ENCODE peak calls at places on chromosomes 3 and 15, in ten cellular contexts. One of them, this sample, is unnamed.

GRCh38 chr3:45343947-45344346 is 44.4 kb upstream of the LARS2 start:
- DNase-seq in ovary: no peak
- DNase-seq in RWPE1: peak
- DNase-seq in H9: peak
- DNase-seq in A549: peak
- DNase-seq in left lung: no peak
- DNase-seq in activated CD8-positive, alpha-beta T cell treated with anti-CD3 and anti-CD28 coated beads for 36 hours: peak
- DNase-seq in AG09319: no peak
- DNase-seq in fibroblast of villous mesenchyme: peak
- DNase-seq in epithelial cell of esophagus: no peak
- DNase-seq in this sample: no peak

GRCh38 chr15:69862540-69862939 is 235.2 kb downstream of the TLE3 start:
- DNase-seq in ovary: no peak
- DNase-seq in RWPE1: no peak
- DNase-seq in H9: no peak
- DNase-seq in A549: no peak
- DNase-seq in left lung: no peak
- DNase-seq in activated CD8-positive, alpha-beta T cell treated with anti-CD3 and anti-CD28 coated beads for 36 hours: no peak
- DNase-seq in AG09319: peak
- DNase-seq in fibroblast of villous mesenchyme: peak
- DNase-seq in epithelial cell of esophagus: peak
- DNase-seq in this sample: no peak

GRCh38 chr3:127064391-127065137 is 81.6 kb downstream of the PLXNA1 start:
- DNase-seq in ovary: no peak
- DNase-seq in RWPE1: peak
- DNase-seq in H9: no peak
- DNase-seq in A549: no peak
- DNase-seq in left lung: peak
- DNase-seq in activated CD8-positive, alpha-beta T cell treated with anti-CD3 and anti-CD28 coated beads for 36 hours: no peak
- DNase-seq in AG09319: no peak
- DNase-seq in fibroblast of villous mesenchyme: peak
- DNase-seq in epithelial cell of esophagus: peak
- DNase-seq in this sample: no peak

GRCh38 chr3:36677331-36678007 is 86.9 kb downstream of the DCLK3 start:
- DNase-seq in ovary: no peak
- DNase-seq in RWPE1: peak
- DNase-seq in H9: no peak
- DNase-seq in A549: peak
- DNase-seq in left lung: no peak
- DNase-seq in activated CD8-positive, alpha-beta T cell treated with anti-CD3 and anti-CD28 coated beads for 36 hours: no peak
- DNase-seq in AG09319: peak
- DNase-seq in fibroblast of villous mesenchyme: peak
- DNase-seq in epithelial cell of esophagus: peak
- DNase-seq in this sample: no peak

GRCh38 chr3:120446891-120447668 is 3.7 kb downstream of the FSTL1 start:
- DNase-seq in ovary: no peak
- DNase-seq in RWPE1: no peak
- DNase-seq in H9: no peak
- DNase-seq in A549: no peak
- DNase-seq in left lung: no peak
- DNase-seq in activated CD8-positive, alpha-beta T cell treated with anti-CD3 and anti-CD28 coated beads for 36 hours: no peak
- DNase-seq in AG09319: no peak
- DNase-seq in fibroblast of villous mesenchyme: no peak
- DNase-seq in epithelial cell of esophagus: no peak
- DNase-seq in this sample: no peak

GRCh38 chr3:30527720-30528119 is 78.7 kb upstream of the TGFBR2 start:
- DNase-seq in ovary: no peak
- DNase-seq in RWPE1: no peak
- DNase-seq in H9: no peak
- DNase-seq in A549: no peak
- DNase-seq in left lung: no peak
- DNase-seq in activated CD8-positive, alpha-beta T cell treated with anti-CD3 and anti-CD28 coated beads for 36 hours: no peak
- DNase-seq in AG09319: no peak
- DNase-seq in fibroblast of villous mesenchyme: no peak
- DNase-seq in epithelial cell of esophagus: no peak
- DNase-seq in this sample: no peak

GRCh38 chr3:51311055-51311454 is 74.0 kb upstream of the MANF start:
- DNase-seq in ovary: no peak
- DNase-seq in RWPE1: peak
- DNase-seq in H9: no peak
- DNase-seq in A549: peak
- DNase-seq in left lung: no peak
- DNase-seq in activated CD8-positive, alpha-beta T cell treated with anti-CD3 and anti-CD28 coated beads for 36 hours: no peak
- DNase-seq in AG09319: peak
- DNase-seq in fibroblast of villous mesenchyme: peak
- DNase-seq in epithelial cell of esophagus: peak
- DNase-seq in this sample: no peak

GRCh38 chr15:85457392-85457968 is 77.1 kb downstream of the AKAP13 start:
- DNase-seq in ovary: no peak
- DNase-seq in RWPE1: no peak
- DNase-seq in H9: no peak
- DNase-seq in A549: peak
- DNase-seq in left lung: no peak
- DNase-seq in activated CD8-positive, alpha-beta T cell treated with anti-CD3 and anti-CD28 coated beads for 36 hours: no peak
- DNase-seq in AG09319: no peak
- DNase-seq in fibroblast of villous mesenchyme: peak
- DNase-seq in epithelial cell of esophagus: peak
- DNase-seq in this sample: no peak

GRCh38 chr3:15099364-15100098 is 583 bp upstream of the RBSN start:
- DNase-seq in ovary: no peak
- DNase-seq in RWPE1: no peak
- DNase-seq in H9: no peak
- DNase-seq in A549: no peak
- DNase-seq in left lung: no peak
- DNase-seq in activated CD8-positive, alpha-beta T cell treated with anti-CD3 and anti-CD28 coated beads for 36 hours: peak
- DNase-seq in AG09319: no peak
- DNase-seq in fibroblast of villous mesenchyme: no peak
- DNase-seq in epithelial cell of esophagus: no peak
- DNase-seq in this sample: no peak

GRCh38 chr3:158213461-158213860 is 103.6 kb downstream of the RSRC1 start:
- DNase-seq in ovary: no peak
- DNase-seq in RWPE1: no peak
- DNase-seq in H9: no peak
- DNase-seq in A549: no peak
- DNase-seq in left lung: no peak
- DNase-seq in activated CD8-positive, alpha-beta T cell treated with anti-CD3 and anti-CD28 coated beads for 36 hours: no peak
- DNase-seq in AG09319: no peak
- DNase-seq in fibroblast of villous mesenchyme: no peak
- DNase-seq in epithelial cell of esophagus: no peak
- DNase-seq in this sample: no peak

GRCh38 chr15:91348812-91349500 is 248.9 kb downstream of the SV2B start:
- DNase-seq in ovary: no peak
- DNase-seq in RWPE1: no peak
- DNase-seq in H9: no peak
- DNase-seq in A549: no peak
- DNase-seq in left lung: no peak
- DNase-seq in activated CD8-positive, alpha-beta T cell treated with anti-CD3 and anti-CD28 coated beads for 36 hours: peak
- DNase-seq in AG09319: no peak
- DNase-seq in fibroblast of villous mesenchyme: no peak
- DNase-seq in epithelial cell of esophagus: peak
- DNase-seq in this sample: no peak

GRCh38 chr3:55718074-55718473 is 231.0 kb upstream of the WNT5A start:
- DNase-seq in ovary: no peak
- DNase-seq in RWPE1: no peak
- DNase-seq in H9: no peak
- DNase-seq in A549: no peak
- DNase-seq in left lung: no peak
- DNase-seq in activated CD8-positive, alpha-beta T cell treated with anti-CD3 and anti-CD28 coated beads for 36 hours: no peak
- DNase-seq in AG09319: no peak
- DNase-seq in fibroblast of villous mesenchyme: peak
- DNase-seq in epithelial cell of esophagus: no peak
- DNase-seq in this sample: no peak

GRCh38 chr3:60045686-60046085 is 995.9 kb upstream of the CFAP20DC start:
- DNase-seq in ovary: no peak
- DNase-seq in RWPE1: no peak
- DNase-seq in H9: no peak
- DNase-seq in A549: no peak
- DNase-seq in left lung: no peak
- DNase-seq in activated CD8-positive, alpha-beta T cell treated with anti-CD3 and anti-CD28 coated beads for 36 hours: no peak
- DNase-seq in AG09319: no peak
- DNase-seq in fibroblast of villous mesenchyme: no peak
- DNase-seq in epithelial cell of esophagus: no peak
- DNase-seq in this sample: no peak

GRCh38 chr3:19147905-19148767 is at the start of gene KCNH8:
- DNase-seq in ovary: peak
- DNase-seq in RWPE1: no peak
- DNase-seq in H9: peak
- DNase-seq in A549: no peak
- DNase-seq in left lung: peak
- DNase-seq in activated CD8-positive, alpha-beta T cell treated with anti-CD3 and anti-CD28 coated beads for 36 hours: peak
- DNase-seq in AG09319: no peak
- DNase-seq in fibroblast of villous mesenchyme: no peak
- DNase-seq in epithelial cell of esophagus: no peak
- DNase-seq in this sample: peak

GRCh38 chr3:63791974-63792373 is 27.1 kb upstream of the C3orf49 start:
- DNase-seq in ovary: no peak
- DNase-seq in RWPE1: peak
- DNase-seq in H9: no peak
- DNase-seq in A549: peak
- DNase-seq in left lung: no peak
- DNase-seq in activated CD8-positive, alpha-beta T cell treated with anti-CD3 and anti-CD28 coated beads for 36 hours: no peak
- DNase-seq in AG09319: peak
- DNase-seq in fibroblast of villous mesenchyme: peak
- DNase-seq in epithelial cell of esophagus: peak
- DNase-seq in this sample: no peak

DNA sequence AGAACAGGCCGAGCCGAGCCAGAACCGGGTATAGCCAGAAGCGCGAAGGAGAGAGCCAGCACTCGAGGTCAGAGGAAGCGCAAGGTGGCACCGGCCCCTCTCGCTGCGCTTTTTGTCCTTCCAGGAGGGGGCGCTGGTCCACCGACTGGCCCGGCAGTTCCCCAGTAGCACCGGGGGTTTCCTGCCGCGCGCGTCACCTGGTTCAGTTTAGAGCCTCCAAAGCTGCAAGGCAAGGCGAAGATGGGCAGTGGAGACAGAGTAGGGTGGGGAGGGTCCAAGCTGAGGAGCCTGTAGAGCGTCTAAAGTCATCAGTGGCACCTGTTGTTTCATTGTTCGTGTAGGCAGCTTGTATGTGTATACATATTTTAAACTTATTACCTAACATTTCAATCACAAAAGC is 7.6 kb upstream of the NR2E3 start:
- DNase-seq in ovary: no peak
- DNase-seq in RWPE1: no peak
- DNase-seq in H9: peak
- DNase-seq in A549: no peak
- DNase-seq in left lung: no peak
- DNase-seq in activated CD8-positive, alpha-beta T cell treated with anti-CD3 and anti-CD28 coated beads for 36 hours: peak
- DNase-seq in AG09319: no peak
- DNase-seq in fibroblast of villous mesenchyme: no peak
- DNase-seq in epithelial cell of esophagus: no peak
- DNase-seq in this sample: no peak
- TF ChIP-seq CTCF in ovary: no peak
- TF ChIP-seq CTCF in RWPE1: no peak
- TF ChIP-seq CTCF in H9: peak
- TF ChIP-seq CTCF in A549: peak
- TF ChIP-seq CTCF in left lung: peak
- TF ChIP-seq CTCF in activated CD8-positive, alpha-beta T cell treated with anti-CD3 and anti-CD28 coated beads for 36 hours: peak
- TF ChIP-seq CTCF in AG09319: peak
- TF ChIP-seq CTCF in fibroblast of villous mesenchyme: peak
- TF ChIP-seq CTCF in epithelial cell of esophagus: peak
- TF ChIP-seq CTCF in this sample: peak

DNA sequence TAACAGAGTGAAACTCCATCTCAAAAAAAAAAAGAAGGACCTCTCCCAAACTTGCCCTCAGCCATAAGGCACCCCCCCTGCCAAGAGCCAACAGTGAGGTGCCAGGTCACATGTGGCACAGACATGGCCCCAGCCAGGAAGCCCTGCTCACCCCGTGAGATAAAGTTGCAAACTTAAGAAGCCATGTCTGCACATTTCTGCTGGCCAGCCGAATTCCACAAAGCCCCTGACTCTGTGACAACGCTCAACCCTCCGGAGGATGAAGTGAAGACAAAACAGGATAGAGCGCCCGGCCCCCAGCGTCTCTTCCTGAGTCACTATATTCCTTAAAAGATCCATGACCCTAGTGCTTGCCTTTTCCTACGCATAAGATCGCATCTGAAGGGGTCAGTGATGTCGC is 188.1 kb downstream of the XXYLT1 start:
- DNase-seq in ovary: no peak
- DNase-seq in RWPE1: no peak
- DNase-seq in H9: no peak
- DNase-seq in A549: no peak
- DNase-seq in left lung: peak
- DNase-seq in activated CD8-positive, alpha-beta T cell treated with anti-CD3 and anti-CD28 coated beads for 36 hours: no peak
- DNase-seq in AG09319: no peak
- DNase-seq in fibroblast of villous mesenchyme: no peak
- DNase-seq in epithelial cell of esophagus: no peak
- DNase-seq in this sample: peak
- TF ChIP-seq CTCF in ovary: no peak
- TF ChIP-seq CTCF in RWPE1: no peak
- TF ChIP-seq CTCF in H9: no peak
- TF ChIP-seq CTCF in A549: no peak
- TF ChIP-seq CTCF in left lung: no peak
- TF ChIP-seq CTCF in activated CD8-positive, alpha-beta T cell treated with anti-CD3 and anti-CD28 coated beads for 36 hours: no peak
- TF ChIP-seq CTCF in AG09319: no peak
- TF ChIP-seq CTCF in fibroblast of villous mesenchyme: no peak
- TF ChIP-seq CTCF in epithelial cell of esophagus: no peak
- TF ChIP-seq CTCF in this sample: no peak

DNA sequence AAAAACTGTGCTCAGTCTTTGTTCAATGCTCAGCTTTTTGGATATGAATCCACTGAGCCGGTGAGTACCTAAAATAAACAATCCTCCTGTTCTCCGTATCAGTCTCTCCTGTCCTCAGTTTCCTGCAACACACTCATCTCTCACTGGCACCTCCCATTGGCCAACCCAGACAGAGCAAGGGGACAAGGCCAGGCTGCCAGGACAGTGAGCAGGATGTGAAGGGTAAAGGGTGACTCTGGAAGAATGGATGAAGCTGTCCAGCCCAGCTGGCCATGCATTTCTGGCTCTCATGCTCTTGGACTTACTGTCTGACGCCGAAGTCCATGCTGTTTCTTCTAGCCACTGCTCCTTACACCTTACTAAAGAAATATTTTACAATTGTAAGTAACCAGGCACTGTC is 16.2 kb upstream of the SSUH2 start:
- DNase-seq in ovary: no peak
- DNase-seq in RWPE1: no peak
- DNase-seq in H9: no peak
- DNase-seq in A549: no peak
- DNase-seq in left lung: no peak
- DNase-seq in activated CD8-positive, alpha-beta T cell treated with anti-CD3 and anti-CD28 coated beads for 36 hours: no peak
- DNase-seq in AG09319: no peak
- DNase-seq in fibroblast of villous mesenchyme: no peak
- DNase-seq in epithelial cell of esophagus: no peak
- DNase-seq in this sample: no peak
- TF ChIP-seq CTCF in ovary: no peak
- TF ChIP-seq CTCF in RWPE1: no peak
- TF ChIP-seq CTCF in H9: no peak
- TF ChIP-seq CTCF in A549: no peak
- TF ChIP-seq CTCF in left lung: no peak
- TF ChIP-seq CTCF in activated CD8-positive, alpha-beta T cell treated with anti-CD3 and anti-CD28 coated beads for 36 hours: no peak
- TF ChIP-seq CTCF in AG09319: no peak
- TF ChIP-seq CTCF in fibroblast of villous mesenchyme: no peak
- TF ChIP-seq CTCF in epithelial cell of esophagus: no peak
- TF ChIP-seq CTCF in this sample: no peak

DNA sequence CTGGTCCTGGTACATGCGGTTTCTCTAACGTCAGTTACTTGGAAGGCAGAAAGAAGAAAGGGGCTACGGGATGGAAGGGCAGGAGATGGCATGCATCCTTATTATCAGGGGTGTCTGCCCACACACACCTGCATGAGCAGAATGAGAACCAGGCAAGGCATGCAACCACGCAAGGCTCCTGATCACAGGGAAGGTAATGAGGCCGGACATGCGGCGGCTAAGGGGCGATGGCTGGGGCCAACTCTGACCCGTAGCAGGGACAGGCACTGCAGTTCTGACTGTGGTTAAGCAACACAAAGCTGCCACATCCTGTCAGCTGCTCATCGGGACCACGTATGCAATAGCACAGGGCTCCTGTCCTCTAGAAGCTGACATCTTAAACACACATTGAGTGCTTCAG is 73.1 kb downstream of the OXNAD1 start:
- DNase-seq in ovary: no peak
- DNase-seq in RWPE1: no peak
- DNase-seq in H9: no peak
- DNase-seq in A549: no peak
- DNase-seq in left lung: no peak
- DNase-seq in activated CD8-positive, alpha-beta T cell treated with anti-CD3 and anti-CD28 coated beads for 36 hours: peak
- DNase-seq in AG09319: no peak
- DNase-seq in fibroblast of villous mesenchyme: peak
- DNase-seq in epithelial cell of esophagus: no peak
- DNase-seq in this sample: no peak
- TF ChIP-seq CTCF in ovary: no peak
- TF ChIP-seq CTCF in RWPE1: no peak
- TF ChIP-seq CTCF in H9: no peak
- TF ChIP-seq CTCF in A549: no peak
- TF ChIP-seq CTCF in left lung: no peak
- TF ChIP-seq CTCF in activated CD8-positive, alpha-beta T cell treated with anti-CD3 and anti-CD28 coated beads for 36 hours: no peak
- TF ChIP-seq CTCF in AG09319: no peak
- TF ChIP-seq CTCF in fibroblast of villous mesenchyme: no peak
- TF ChIP-seq CTCF in epithelial cell of esophagus: no peak
- TF ChIP-seq CTCF in this sample: no peak

This sample was measured in glutamatergic neuron.